ENCODE peak calls at places on chromosomes 13 and 19, in nine cellular contexts. K is activated naive CD4-positive, alpha-beta T cell treated with anti-CD3 and anti-CD28 coated beads for 36 hours; E is GM12891; M is stimulated activated CD4-positive, alpha-beta T cell treated with anti-CD3 and anti-CD28 coated beads, Interleukin-1b, Interleukin-23, amount 100 ng/mL, for 24 hours; U is colonic mucosa; V is SK-N-SH; X is NCI-H345; Z is T-helper 2 cell; F is DMS153. G is an unnamed sample.

GRCh38 chr13:54305377-54305776 is 1276.8 kb downstream of the OLFM4 start:
- DNase-seq in K (no peak), E (no peak), M (no peak), U (no peak), V (no peak), X (no peak), Z (no peak), F (no peak), G (no peak)

GRCh38 chr19:50362656-50363424 is 2.6 kb downstream of the NAPSA start:
- DNase-seq in K (peak), E (no peak), M (no peak), U (no peak), V (no peak), X (no peak), Z (no peak), F (no peak), G (peak)

GRCh38 chr19:43465468-43466120 is at the start of gene LYPD3:
- DNase-seq in K (no peak), E (no peak), M (no peak), U (peak), V (no peak), X (no peak), Z (no peak), F (no peak), G (no peak)

GRCh38 chr13:70125693-70126092 is 17.4 kb upstream of the KLHL1 start:
- DNase-seq in K (no peak), E (no peak), M (no peak), U (no peak), V (no peak), X (no peak), Z (no peak), F (no peak), G (no peak)

GRCh38 chr19:628168-628567 is 5.2 kb downstream of the POLRMT start:
- DNase-seq in K (peak), E (no peak), M (no peak), U (no peak), V (peak), X (no peak), Z (no peak), F (no peak), G (no peak)

GRCh38 chr19:9309139-9309973 is at the start of gene ZNF699:
- DNase-seq in K (peak), E (peak), M (peak), U (peak), V (peak), X (peak), Z (peak), F (peak), G (peak)

GRCh38 chr19:49570138-49570856 is 10.1 kb downstream of the NOSIP start:
- DNase-seq in K (peak), E (peak), M (no peak), U (peak), V (peak), X (peak), Z (no peak), F (peak), G (peak)

GRCh38 chr19:17327068-17327653 is 7.5 kb downstream of the ANO8 start:
- DNase-seq in K (no peak), E (no peak), M (no peak), U (no peak), V (no peak), X (no peak), Z (no peak), F (no peak), G (no peak)

GRCh38 chr19:35262101-35262761 is 6.5 kb upstream of the USF2 start:
- DNase-seq in K (peak), E (no peak), M (no peak), U (peak), V (no peak), X (no peak), Z (no peak), F (no peak), G (no peak)

GRCh38 chr13:73876323-73876722 is 257.9 kb downstream of the KLF12 start:
- DNase-seq in K (no peak), E (no peak), M (no peak), U (no peak), V (no peak), X (no peak), Z (no peak), F (no peak), G (no peak)

GRCh38 chr19:8028951-8029491 is 23.5 kb upstream of the CCL25 start:
- DNase-seq in K (no peak), E (no peak), M (no peak), U (no peak), V (no peak), X (no peak), Z (no peak), F (no peak), G (no peak)

GRCh38 chr19:18603958-18604819 is 2.4 kb downstream of the CRLF1 start:
- DNase-seq in K (no peak), E (no peak), M (no peak), U (no peak), V (peak), X (no peak), Z (no peak), F (no peak), G (no peak)

GRCh38 chr19:52946322-52947310 is 16.1 kb downstream of the ZNF816 start:
- DNase-seq in K (no peak), E (no peak), M (no peak), U (no peak), V (peak), X (peak), Z (no peak), F (no peak), G (no peak)

GRCh38 chr19:29255912-29256311 is 43.0 kb upstream of the UQCRFS1 start:
- DNase-seq in K (no peak), E (no peak), M (no peak), U (no peak), V (no peak), X (no peak), Z (no peak), F (no peak), G (no peak)

GRCh38 chr13:31891472-31891871 is 140.1 kb upstream of the FRY start:
- DNase-seq in K (no peak), E (no peak), M (no peak), U (no peak), V (no peak), X (no peak), Z (no peak), F (no peak), G (no peak)

GRCh38 chr19:34461375-34462100 is 20.0 kb upstream of the WTIP start:
- DNase-seq in K (no peak), E (no peak), M (no peak), U (no peak), V (no peak), X (no peak), Z (no peak), F (no peak), G (no peak)

GRCh38 chr13:84994582-84994981 is 804.6 kb downstream of the SLITRK6 start:
- DNase-seq in K (no peak), E (no peak), M (no peak), U (no peak), V (peak), X (no peak), Z (no peak), F (no peak), G (no peak)

GRCh38 chr13:72062566-72062965 is 195.6 kb upstream of the DACH1 start:
- DNase-seq in K (no peak), E (no peak), M (no peak), U (peak), V (no peak), X (peak), Z (no peak), F (peak), G (no peak)

GRCh38 chr13:97116754-97117153 is 105.4 kb upstream of the MBNL2 start:
- DNase-seq in K (peak), E (no peak), M (no peak), U (no peak), V (no peak), X (peak), Z (no peak), F (peak), G (no peak)

GRCh38 chr19:7715671-7716070 is 13.7 kb upstream of the FCER2 start:
- DNase-seq in K (no peak), E (no peak), M (no peak), U (no peak), V (no peak), X (no peak), Z (no peak), F (no peak), G (no peak)

GRCh38 chr13:46520188-46520587 is 32.8 kb upstream of the LRCH1 start:
- DNase-seq in K (no peak), E (no peak), M (no peak), U (no peak), V (no peak), X (no peak), Z (no peak), F (no peak), G (no peak)

GRCh38 chr13:63351081-63351480 is 1935.4 kb upstream of the PCDH20 start:
- DNase-seq in K (no peak), E (no peak), M (no peak), U (no peak), V (no peak), X (no peak), Z (no peak), F (no peak), G (no peak)

GRCh38 chr13:68588623-68589022 is 1358.5 kb upstream of the PCDH9 start:
- DNase-seq in K (no peak), E (peak), M (no peak), U (no peak), V (no peak), X (no peak), Z (no peak), F (no peak), G (no peak)

GRCh38 chr13:33175991-33176390 is 109.6 kb downstream of the STARD13 start:
- DNase-seq in K (no peak), E (no peak), M (no peak), U (no peak), V (no peak), X (no peak), Z (no peak), F (no peak), G (no peak)

GRCh38 chr13:74145249-74145970 is 11.2 kb upstream of the KLF12 start:
- DNase-seq in K (no peak), E (no peak), M (no peak), U (no peak), V (peak), X (no peak), Z (no peak), F (no peak), G (no peak)

GRCh38 chr19:41308450-41309224 is 1.3 kb upstream of the CCDC97 start:
- DNase-seq in K (peak), E (no peak), M (peak), U (peak), V (peak), X (peak), Z (peak), F (peak), G (peak)

GRCh38 chr19:47765522-47766358 is 12.8 kb upstream of the SELENOW start:
- DNase-seq in K (peak), E (no peak), M (no peak), U (peak), V (peak), X (peak), Z (no peak), F (peak), G (no peak)

GRCh38 chr19:55624109-55625003 is at the start of gene ZNF784:
- DNase-seq in K (peak), E (peak), M (peak), U (peak), V (peak), X (peak), Z (peak), F (peak), G (peak)

GRCh38 chr19:38122402-38123093 is 101.5 kb downstream of the DPF1 start:
- DNase-seq in K (no peak), E (no peak), M (no peak), U (no peak), V (no peak), X (no peak), Z (no peak), F (no peak), G (no peak)

GRCh38 chr19:2352121-2352520 is 7.9 kb upstream of the TMPRSS9 start:
- DNase-seq in K (no peak), E (no peak), M (no peak), U (no peak), V (no peak), X (no peak), Z (no peak), F (no peak), G (no peak)

GRCh38 chr19:57949702-57950101 is 2.2 kb upstream of the ZNF256 start:
- DNase-seq in K (no peak), E (no peak), M (no peak), U (no peak), V (no peak), X (no peak), Z (no peak), F (no peak), G (no peak)

GRCh38 chr19:4414144-4414799 is 11.8 kb downstream of the CHAF1A start:
- DNase-seq in K (no peak), E (no peak), M (no peak), U (no peak), V (no peak), X (no peak), Z (no peak), F (no peak), G (no peak)

GRCh38 chr19:55005684-55006488 is 32.2 kb downstream of the GP6 start:
- DNase-seq in K (peak), E (no peak), M (peak), U (peak), V (peak), X (no peak), Z (no peak), F (peak), G (peak)

G was measured in T-helper 1 cell.